ENCODE peak calls at places on chromosomes 6 and 20, in six cellular contexts. One of them, this sample, is unnamed.

GRCh38 chr6:144413418-144413817 is 128.3 kb downstream of the UTRN start:
- DNase-seq in thoracic aorta: no peak
- DNase-seq in T-helper 2 cell: no peak
- DNase-seq in NCI-H1436 treated with DMSO at 0.1 percent for 48 hours: no peak
- DNase-seq in left kidney: no peak
- DNase-seq in T follicular helper cell: no peak
- DNase-seq in this sample: no peak

GRCh38 chr6:32703347-32703746 is 36.9 kb upstream of the HLA-DQB1 start:
- DNase-seq in thoracic aorta: no peak
- DNase-seq in T-helper 2 cell: no peak
- DNase-seq in NCI-H1436 treated with DMSO at 0.1 percent for 48 hours: no peak
- DNase-seq in left kidney: no peak
- DNase-seq in T follicular helper cell: no peak
- DNase-seq in this sample: no peak

GRCh38 chr6:138403801-138404665 is at the start of gene HEBP2:
- DNase-seq in thoracic aorta: peak
- DNase-seq in T-helper 2 cell: peak
- DNase-seq in NCI-H1436 treated with DMSO at 0.1 percent for 48 hours: peak
- DNase-seq in left kidney: peak
- DNase-seq in T follicular helper cell: peak
- DNase-seq in this sample: peak

GRCh38 chr6:149425224-149425623 is 25.2 kb downstream of the SUMO4 start:
- DNase-seq in thoracic aorta: no peak
- DNase-seq in T-helper 2 cell: no peak
- DNase-seq in NCI-H1436 treated with DMSO at 0.1 percent for 48 hours: no peak
- DNase-seq in left kidney: no peak
- DNase-seq in T follicular helper cell: no peak
- DNase-seq in this sample: no peak

GRCh38 chr20:37534401-37535157 is 6.9 kb upstream of the BLCAP start:
- DNase-seq in thoracic aorta: no peak
- DNase-seq in T-helper 2 cell: no peak
- DNase-seq in NCI-H1436 treated with DMSO at 0.1 percent for 48 hours: peak
- DNase-seq in left kidney: peak
- DNase-seq in T follicular helper cell: peak
- DNase-seq in this sample: peak

GRCh38 chr6:116945809-116946208 is 68.8 kb downstream of the RFX6 start:
- DNase-seq in thoracic aorta: no peak
- DNase-seq in T-helper 2 cell: no peak
- DNase-seq in NCI-H1436 treated with DMSO at 0.1 percent for 48 hours: no peak
- DNase-seq in left kidney: peak
- DNase-seq in T follicular helper cell: no peak
- DNase-seq in this sample: no peak

GRCh38 chr6:72622094-72622540 is 253 bp downstream of the KCNQ5 start:
- DNase-seq in thoracic aorta: no peak
- DNase-seq in T-helper 2 cell: peak
- DNase-seq in NCI-H1436 treated with DMSO at 0.1 percent for 48 hours: no peak
- DNase-seq in left kidney: peak
- DNase-seq in T follicular helper cell: peak
- DNase-seq in this sample: peak

GRCh38 chr20:44392776-44393607 is 37.5 kb downstream of the HNF4A start:
- DNase-seq in thoracic aorta: no peak
- DNase-seq in T-helper 2 cell: no peak
- DNase-seq in NCI-H1436 treated with DMSO at 0.1 percent for 48 hours: no peak
- DNase-seq in left kidney: no peak
- DNase-seq in T follicular helper cell: no peak
- DNase-seq in this sample: no peak

GRCh38 chr6:168528457-168529095 is 87.6 kb downstream of the SMOC2 start:
- DNase-seq in thoracic aorta: no peak
- DNase-seq in T-helper 2 cell: no peak
- DNase-seq in NCI-H1436 treated with DMSO at 0.1 percent for 48 hours: no peak
- DNase-seq in left kidney: no peak
- DNase-seq in T follicular helper cell: no peak
- DNase-seq in this sample: no peak

GRCh38 chr6:71034578-71034977 is 77.7 kb upstream of the B3GAT2 start:
- DNase-seq in thoracic aorta: no peak
- DNase-seq in T-helper 2 cell: no peak
- DNase-seq in NCI-H1436 treated with DMSO at 0.1 percent for 48 hours: no peak
- DNase-seq in left kidney: peak
- DNase-seq in T follicular helper cell: no peak
- DNase-seq in this sample: no peak

GRCh38 chr6:135212935-135213334 is 31.8 kb downstream of the MYB start:
- DNase-seq in thoracic aorta: no peak
- DNase-seq in T-helper 2 cell: no peak
- DNase-seq in NCI-H1436 treated with DMSO at 0.1 percent for 48 hours: no peak
- DNase-seq in left kidney: no peak
- DNase-seq in T follicular helper cell: no peak
- DNase-seq in this sample: no peak

GRCh38 chr6:36116480-36116879 is 13.8 kb upstream of the MAPK13 start:
- DNase-seq in thoracic aorta: no peak
- DNase-seq in T-helper 2 cell: no peak
- DNase-seq in NCI-H1436 treated with DMSO at 0.1 percent for 48 hours: no peak
- DNase-seq in left kidney: no peak
- DNase-seq in T follicular helper cell: no peak
- DNase-seq in this sample: no peak

GRCh38 chr20:33622705-33623390 is 39.3 kb upstream of the C20orf144 start:
- DNase-seq in thoracic aorta: no peak
- DNase-seq in T-helper 2 cell: no peak
- DNase-seq in NCI-H1436 treated with DMSO at 0.1 percent for 48 hours: no peak
- DNase-seq in left kidney: peak
- DNase-seq in T follicular helper cell: no peak
- DNase-seq in this sample: no peak

GRCh38 chr6:132202569-132202968 is 198.7 kb downstream of the MOXD1 start:
- DNase-seq in thoracic aorta: no peak
- DNase-seq in T-helper 2 cell: no peak
- DNase-seq in NCI-H1436 treated with DMSO at 0.1 percent for 48 hours: no peak
- DNase-seq in left kidney: peak
- DNase-seq in T follicular helper cell: no peak
- DNase-seq in this sample: no peak

GRCh38 chr6:35368038-35368887 is 25.9 kb downstream of the PPARD start:
- DNase-seq in thoracic aorta: no peak
- DNase-seq in T-helper 2 cell: no peak
- DNase-seq in NCI-H1436 treated with DMSO at 0.1 percent for 48 hours: no peak
- DNase-seq in left kidney: no peak
- DNase-seq in T follicular helper cell: no peak
- DNase-seq in this sample: no peak

GRCh38 chr20:2693286-2693995 is 861 bp downstream of the EBF4 start:
- DNase-seq in thoracic aorta: no peak
- DNase-seq in T-helper 2 cell: peak
- DNase-seq in NCI-H1436 treated with DMSO at 0.1 percent for 48 hours: no peak
- DNase-seq in left kidney: peak
- DNase-seq in T follicular helper cell: no peak
- DNase-seq in this sample: peak

GRCh38 chr6:27592481-27593199 is 119.7 kb upstream of the ZNF184 start:
- DNase-seq in thoracic aorta: no peak
- DNase-seq in T-helper 2 cell: no peak
- DNase-seq in NCI-H1436 treated with DMSO at 0.1 percent for 48 hours: no peak
- DNase-seq in left kidney: peak
- DNase-seq in T follicular helper cell: no peak
- DNase-seq in this sample: peak

GRCh38 chr20:10447028-10447427 is 11.9 kb downstream of the SLX4IP start:
- DNase-seq in thoracic aorta: no peak
- DNase-seq in T-helper 2 cell: no peak
- DNase-seq in NCI-H1436 treated with DMSO at 0.1 percent for 48 hours: peak
- DNase-seq in left kidney: no peak
- DNase-seq in T follicular helper cell: peak
- DNase-seq in this sample: no peak

GRCh38 chr20:53839423-53840176 is 230.8 kb downstream of the BCAS1 start:
- DNase-seq in thoracic aorta: no peak
- DNase-seq in T-helper 2 cell: peak
- DNase-seq in NCI-H1436 treated with DMSO at 0.1 percent for 48 hours: no peak
- DNase-seq in left kidney: no peak
- DNase-seq in T follicular helper cell: peak
- DNase-seq in this sample: peak

GRCh38 chr6:45801471-45802289 is 214.0 kb downstream of the CLIC5 start:
- DNase-seq in thoracic aorta: no peak
- DNase-seq in T-helper 2 cell: no peak
- DNase-seq in NCI-H1436 treated with DMSO at 0.1 percent for 48 hours: no peak
- DNase-seq in left kidney: no peak
- DNase-seq in T follicular helper cell: no peak
- DNase-seq in this sample: no peak

This sample was measured in KG1.